ENCODE peak calls at places on chromosomes 4 and X, in nine cellular contexts. One of them, this sample, is unnamed. For H3K79me2, the result is how much of the 10 kb centered on the place peaks cover.

GRCh38 chr4:73822389-73822788 is 14.1 kb upstream of the CXCL6 start:
- DNase-seq in PC-3: peak
- DNase-seq in H1: no peak
- DNase-seq in MM.1S: no peak
- DNase-seq in HCT116: peak
- DNase-seq in GM23248: peak
- DNase-seq in mesendoderm: no peak
- DNase-seq in OCI-LY7: no peak
- DNase-seq in osteoblast: no peak
- DNase-seq in this sample: no peak

GRCh38 chr4:617644-618330 is 7.6 kb upstream of the PDE6B start:
- DNase-seq in PC-3: peak
- DNase-seq in H1: no peak
- DNase-seq in MM.1S: no peak
- DNase-seq in HCT116: no peak
- DNase-seq in GM23248: no peak
- DNase-seq in mesendoderm: peak
- DNase-seq in OCI-LY7: no peak
- DNase-seq in osteoblast: peak
- DNase-seq in this sample: no peak

GRCh38 chrX:109880629-109881028 is 122.3 kb upstream of the TMEM164 start:
- DNase-seq in PC-3: no peak
- DNase-seq in H1: no peak
- DNase-seq in MM.1S: no peak
- DNase-seq in HCT116: no peak
- DNase-seq in GM23248: no peak
- DNase-seq in mesendoderm: no peak
- DNase-seq in OCI-LY7: no peak
- DNase-seq in osteoblast: no peak
- DNase-seq in this sample: no peak

GRCh38 chrX:39174761-39175417 is 373.6 kb downstream of the MID1IP1 start:
- DNase-seq in PC-3: peak
- DNase-seq in H1: no peak
- DNase-seq in MM.1S: peak
- DNase-seq in HCT116: no peak
- DNase-seq in GM23248: peak
- DNase-seq in mesendoderm: no peak
- DNase-seq in OCI-LY7: no peak
- DNase-seq in osteoblast: no peak
- DNase-seq in this sample: no peak

GRCh38 chr4:124635331-124635730 is 77.2 kb downstream of the ANKRD50 start:
- DNase-seq in PC-3: no peak
- DNase-seq in H1: no peak
- DNase-seq in MM.1S: no peak
- DNase-seq in HCT116: no peak
- DNase-seq in GM23248: no peak
- DNase-seq in mesendoderm: peak
- DNase-seq in OCI-LY7: no peak
- DNase-seq in osteoblast: no peak
- DNase-seq in this sample: no peak

GRCh38 chrX:72255445-72255844 is 16.6 kb upstream of the ERCC6L start:
- DNase-seq in PC-3: no peak
- DNase-seq in H1: peak
- DNase-seq in MM.1S: no peak
- DNase-seq in HCT116: no peak
- DNase-seq in GM23248: no peak
- DNase-seq in mesendoderm: no peak
- DNase-seq in OCI-LY7: no peak
- DNase-seq in osteoblast: peak
- DNase-seq in this sample: peak

GRCh38 chrX:143934542-143934941 is 50.7 kb downstream of the UBE2NL start:
- DNase-seq in PC-3: no peak
- DNase-seq in H1: no peak
- DNase-seq in MM.1S: no peak
- DNase-seq in HCT116: no peak
- DNase-seq in GM23248: no peak
- DNase-seq in mesendoderm: peak
- DNase-seq in OCI-LY7: no peak
- DNase-seq in osteoblast: no peak
- DNase-seq in this sample: no peak

GRCh38 chr4:83449009-83449408 is 6.6 kb downstream of the HELQ start:
- DNase-seq in PC-3: no peak
- DNase-seq in H1: no peak
- DNase-seq in MM.1S: no peak
- DNase-seq in HCT116: no peak
- DNase-seq in GM23248: no peak
- DNase-seq in mesendoderm: no peak
- DNase-seq in OCI-LY7: no peak
- DNase-seq in osteoblast: no peak
- DNase-seq in this sample: no peak

GRCh38 chr4:67581913-67582312 is 23.4 kb downstream of the STAP1 start:
- DNase-seq in PC-3: no peak
- DNase-seq in H1: no peak
- DNase-seq in MM.1S: no peak
- DNase-seq in HCT116: no peak
- DNase-seq in GM23248: no peak
- DNase-seq in mesendoderm: no peak
- DNase-seq in OCI-LY7: no peak
- DNase-seq in osteoblast: no peak
- DNase-seq in this sample: no peak

GRCh38 chrX:119478504-119478903 is 10.3 kb downstream of the SLC25A5 start:
- DNase-seq in PC-3: no peak
- DNase-seq in H1: no peak
- DNase-seq in MM.1S: no peak
- DNase-seq in HCT116: no peak
- DNase-seq in GM23248: no peak
- DNase-seq in mesendoderm: no peak
- DNase-seq in OCI-LY7: no peak
- DNase-seq in osteoblast: no peak
- DNase-seq in this sample: no peak

GRCh38 chr4:177190995-177191568 is 118.6 kb upstream of the NEIL3 start:
- DNase-seq in PC-3: no peak
- DNase-seq in H1: no peak
- DNase-seq in MM.1S: no peak
- DNase-seq in HCT116: no peak
- DNase-seq in GM23248: peak
- DNase-seq in mesendoderm: peak
- DNase-seq in OCI-LY7: no peak
- DNase-seq in osteoblast: peak
- DNase-seq in this sample: no peak

GRCh38 chr4:153916273-153916755 is 127.4 kb upstream of the SFRP2 start:
- DNase-seq in PC-3: no peak
- DNase-seq in H1: no peak
- DNase-seq in MM.1S: peak
- DNase-seq in HCT116: no peak
- DNase-seq in GM23248: peak
- DNase-seq in mesendoderm: no peak
- DNase-seq in OCI-LY7: no peak
- DNase-seq in osteoblast: no peak
- DNase-seq in this sample: no peak

GRCh38 chr4:70183168-70183939 is 12.2 kb upstream of the ODAM start:
- DNase-seq in PC-3: peak
- DNase-seq in H1: peak
- DNase-seq in MM.1S: peak
- DNase-seq in HCT116: peak
- DNase-seq in GM23248: peak
- DNase-seq in mesendoderm: peak
- DNase-seq in OCI-LY7: peak
- DNase-seq in osteoblast: peak
- DNase-seq in this sample: peak

GRCh38 chr4:83490876-83491450 is 6.1 kb upstream of the ABRAXAS1 start:
- DNase-seq in PC-3: peak
- DNase-seq in H1: no peak
- DNase-seq in MM.1S: peak
- DNase-seq in HCT116: peak
- DNase-seq in GM23248: peak
- DNase-seq in mesendoderm: peak
- DNase-seq in OCI-LY7: peak
- DNase-seq in osteoblast: peak
- DNase-seq in this sample: peak

GRCh38 chr4:113878718-113879117 is 100.7 kb downstream of the ARSJ start:
- DNase-seq in PC-3: peak
- DNase-seq in H1: peak
- DNase-seq in MM.1S: no peak
- DNase-seq in HCT116: no peak
- DNase-seq in GM23248: peak
- DNase-seq in mesendoderm: peak
- DNase-seq in OCI-LY7: peak
- DNase-seq in osteoblast: no peak
- DNase-seq in this sample: peak

GRCh38 chrX:33133320-33133719 is 78.0 kb downstream of the DMD start:
- DNase-seq in PC-3: no peak
- DNase-seq in H1: no peak
- DNase-seq in MM.1S: no peak
- DNase-seq in HCT116: no peak
- DNase-seq in GM23248: no peak
- DNase-seq in mesendoderm: no peak
- DNase-seq in OCI-LY7: no peak
- DNase-seq in osteoblast: no peak
- DNase-seq in this sample: no peak

GRCh38 chr4:102608190-102608589 is 107.0 kb downstream of the NFKB1 start:
- DNase-seq in PC-3: peak
- DNase-seq in H1: no peak
- DNase-seq in MM.1S: no peak
- DNase-seq in HCT116: no peak
- DNase-seq in GM23248: peak
- DNase-seq in mesendoderm: no peak
- DNase-seq in OCI-LY7: no peak
- DNase-seq in osteoblast: no peak
- DNase-seq in this sample: no peak

GRCh38 chr4:121252224-121252806 is 88.2 kb upstream of the TNIP3 start:
- DNase-seq in PC-3: peak
- DNase-seq in H1: peak
- DNase-seq in MM.1S: peak
- DNase-seq in HCT116: peak
- DNase-seq in GM23248: peak
- DNase-seq in mesendoderm: peak
- DNase-seq in OCI-LY7: peak
- DNase-seq in osteoblast: peak
- DNase-seq in this sample: peak

GRCh38 chr4:121256887-121257426 is 92.8 kb upstream of the TNIP3 start:
- DNase-seq in PC-3: no peak
- DNase-seq in H1: no peak
- DNase-seq in MM.1S: no peak
- DNase-seq in HCT116: no peak
- DNase-seq in GM23248: no peak
- DNase-seq in mesendoderm: no peak
- DNase-seq in OCI-LY7: no peak
- DNase-seq in osteoblast: no peak
- DNase-seq in this sample: no peak

GRCh38 chr4:121253961-121254360 is 89.8 kb upstream of the TNIP3 start:
- DNase-seq in PC-3: no peak
- DNase-seq in H1: no peak
- DNase-seq in MM.1S: no peak
- DNase-seq in HCT116: no peak
- DNase-seq in GM23248: no peak
- DNase-seq in mesendoderm: no peak
- DNase-seq in OCI-LY7: no peak
- DNase-seq in osteoblast: no peak
- DNase-seq in this sample: no peak

DNA sequence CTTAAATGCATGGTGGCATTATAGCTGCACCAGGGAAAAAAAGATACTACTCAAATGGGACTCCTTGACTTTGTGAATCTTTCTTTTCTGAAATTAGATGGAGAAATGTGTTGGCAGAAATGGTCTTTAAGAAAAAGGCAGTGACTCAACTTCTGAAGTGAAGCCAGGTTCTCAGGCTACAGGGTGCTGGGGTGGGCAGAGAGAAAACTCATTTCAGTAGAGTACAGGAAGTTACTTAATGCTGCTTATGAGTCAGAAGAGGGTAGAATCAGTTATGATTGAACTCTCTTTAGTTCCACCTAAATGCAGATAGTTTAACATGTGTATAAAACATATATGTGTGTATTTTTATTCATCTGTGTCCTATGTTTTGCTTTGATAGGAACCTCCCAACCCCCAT is 92.2 kb upstream of the TNIP3 start:
- DNase-seq in PC-3: peak
- DNase-seq in H1: no peak
- DNase-seq in MM.1S: no peak
- DNase-seq in HCT116: peak
- DNase-seq in GM23248: peak
- DNase-seq in mesendoderm: no peak
- DNase-seq in OCI-LY7: no peak
- DNase-seq in osteoblast: peak
- DNase-seq in this sample: no peak
- H3K4me2 ChIP-seq in PC-3: no peak
- H3K4me2 ChIP-seq in H1: no peak
- H3K4me2 ChIP-seq in MM.1S: no peak
- H3K4me2 ChIP-seq in HCT116: peak
- H3K4me2 ChIP-seq in GM23248: peak
- H3K4me2 ChIP-seq in mesendoderm: no peak
- H3K4me2 ChIP-seq in OCI-LY7: no peak
- H3K4me2 ChIP-seq in osteoblast: peak
- H3K4me2 ChIP-seq in this sample: no peak

GRCh38 chr4:26671111-26671510 is 87.2 kb downstream of the TBC1D19 start:
- DNase-seq in PC-3: no peak
- DNase-seq in H1: no peak
- DNase-seq in MM.1S: no peak
- DNase-seq in HCT116: no peak
- DNase-seq in GM23248: no peak
- DNase-seq in mesendoderm: no peak
- DNase-seq in OCI-LY7: no peak
- DNase-seq in osteoblast: no peak
- DNase-seq in this sample: no peak
- H3K79me2 ChIP-seq in PC-3: under half
- H3K79me2 ChIP-seq in H1: under half
- H3K79me2 ChIP-seq in MM.1S: under half
- H3K79me2 ChIP-seq in HCT116: under half
- H3K79me2 ChIP-seq in GM23248: under half
- H3K79me2 ChIP-seq in mesendoderm: under half
- H3K79me2 ChIP-seq in OCI-LY7: under half
- H3K79me2 ChIP-seq in osteoblast: under half
- H3K79me2 ChIP-seq in this sample: under half

DNA sequence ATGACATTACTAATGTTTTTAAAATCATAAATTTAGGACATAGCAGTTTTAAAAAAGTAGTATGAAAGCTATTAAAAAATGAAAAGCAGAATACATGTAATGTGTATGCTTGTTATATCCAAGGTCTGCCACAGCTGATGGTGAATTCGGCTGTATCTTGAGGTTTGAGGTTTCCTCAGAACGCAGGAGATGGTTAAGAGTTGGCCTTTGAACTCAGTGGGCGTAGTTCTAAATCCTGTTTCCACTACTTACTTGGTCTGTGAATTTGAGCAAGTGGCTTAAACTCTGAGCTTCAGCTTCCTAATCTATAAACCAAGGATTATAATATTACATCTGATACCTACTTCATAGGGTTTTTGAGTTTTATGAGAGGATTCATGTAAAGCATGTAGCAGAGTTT is 125.2 kb downstream of the STIM2 start:
- DNase-seq in PC-3: no peak
- DNase-seq in H1: no peak
- DNase-seq in MM.1S: no peak
- DNase-seq in HCT116: no peak
- DNase-seq in GM23248: no peak
- DNase-seq in mesendoderm: no peak
- DNase-seq in OCI-LY7: peak
- DNase-seq in osteoblast: no peak
- DNase-seq in this sample: no peak
- H3K4me2 ChIP-seq in PC-3: no peak
- H3K4me2 ChIP-seq in H1: no peak
- H3K4me2 ChIP-seq in MM.1S: no peak
- H3K4me2 ChIP-seq in HCT116: no peak
- H3K4me2 ChIP-seq in GM23248: no peak
- H3K4me2 ChIP-seq in mesendoderm: no peak
- H3K4me2 ChIP-seq in OCI-LY7: peak
- H3K4me2 ChIP-seq in osteoblast: peak
- H3K4me2 ChIP-seq in this sample: no peak

GRCh38 chrX:141902366-141902765 is 1.3 kb upstream of the MAGEC1 start:
- DNase-seq in PC-3: no peak
- DNase-seq in H1: no peak
- DNase-seq in MM.1S: no peak
- DNase-seq in HCT116: no peak
- DNase-seq in GM23248: no peak
- DNase-seq in mesendoderm: peak
- DNase-seq in OCI-LY7: no peak
- DNase-seq in osteoblast: no peak
- DNase-seq in this sample: no peak
- H3K79me2 ChIP-seq in PC-3: under half
- H3K79me2 ChIP-seq in H1: under half
- H3K79me2 ChIP-seq in MM.1S: under half
- H3K79me2 ChIP-seq in HCT116: under half
- H3K79me2 ChIP-seq in GM23248: under half
- H3K79me2 ChIP-seq in mesendoderm: under half
- H3K79me2 ChIP-seq in OCI-LY7: under half
- H3K79me2 ChIP-seq in osteoblast: under half
- H3K79me2 ChIP-seq in this sample: under half

This sample was measured in neural progenitor cell.